ENCODE peak calls at places on chromosomes 3 and 15, in five cellular contexts. One of them, this sample, is unnamed.

GRCh38 chr3:52851348-52851747 is 16.5 kb upstream of the MUSTN1 start:
- DNase-seq in Ammon's horn: peak
- DNase-seq in glutamatergic neuron: peak
- DNase-seq in EL: peak
- DNase-seq in memory B cell: no peak
- DNase-seq in this sample: peak

GRCh38 chr15:92166029-92166428 is 227.7 kb upstream of the ST8SIA2 start:
- DNase-seq in glutamatergic neuron: peak
- DNase-seq in Ammon's horn: no peak
- DNase-seq in memory B cell: no peak
- DNase-seq in EL: no peak
- DNase-seq in this sample: no peak

GRCh38 chr3:46378426-46378942 is 7.7 kb downstream of the CCR5 start:
- DNase-seq in Ammon's horn: peak
- DNase-seq in memory B cell: peak
- DNase-seq in glutamatergic neuron: peak
- DNase-seq in EL: peak
- DNase-seq in this sample: peak

GRCh38 chr3:93855406-93855805 is 118.3 kb downstream of the PROS1 start:
- DNase-seq in memory B cell: no peak
- DNase-seq in glutamatergic neuron: no peak
- DNase-seq in EL: no peak
- DNase-seq in Ammon's horn: no peak
- DNase-seq in this sample: no peak

GRCh38 chr15:63611217-63611616 is 14.0 kb downstream of the FBXL22 start:
- DNase-seq in memory B cell: no peak
- DNase-seq in Ammon's horn: no peak
- DNase-seq in glutamatergic neuron: no peak
- DNase-seq in EL: no peak
- DNase-seq in this sample: no peak

GRCh38 chr3:195236076-195236798 is 34.7 kb downstream of the XXYLT1 start:
- DNase-seq in memory B cell: no peak
- DNase-seq in Ammon's horn: no peak
- DNase-seq in EL: no peak
- DNase-seq in glutamatergic neuron: no peak
- DNase-seq in this sample: no peak

GRCh38 chr3:51385621-51386091 is 565 bp downstream of the MANF start:
- DNase-seq in EL: peak
- DNase-seq in memory B cell: no peak
- DNase-seq in glutamatergic neuron: no peak
- DNase-seq in Ammon's horn: no peak
- DNase-seq in this sample: no peak

GRCh38 chr3:192758654-192759053 is 31.3 kb upstream of the FGF12 start:
- DNase-seq in EL: no peak
- DNase-seq in memory B cell: no peak
- DNase-seq in Ammon's horn: no peak
- DNase-seq in glutamatergic neuron: no peak
- DNase-seq in this sample: no peak

GRCh38 chr15:48946088-48946839 is 17.5 kb downstream of the SHC4 start:
- DNase-seq in glutamatergic neuron: no peak
- DNase-seq in memory B cell: no peak
- DNase-seq in Ammon's horn: no peak
- DNase-seq in EL: peak
- DNase-seq in this sample: no peak

GRCh38 chr3:14837864-14838263 is 19.1 kb downstream of the FGD5 start:
- DNase-seq in memory B cell: no peak
- DNase-seq in Ammon's horn: no peak
- DNase-seq in glutamatergic neuron: no peak
- DNase-seq in EL: no peak
- DNase-seq in this sample: no peak

GRCh38 chr3:71451812-71452211 is 131.7 kb downstream of the FOXP1 start:
- DNase-seq in glutamatergic neuron: no peak
- DNase-seq in EL: no peak
- DNase-seq in Ammon's horn: no peak
- DNase-seq in memory B cell: no peak
- DNase-seq in this sample: no peak

GRCh38 chr3:9933561-9934234 is at the start of gene CRELD1:
- DNase-seq in glutamatergic neuron: peak
- DNase-seq in EL: peak
- DNase-seq in Ammon's horn: peak
- DNase-seq in memory B cell: peak
- DNase-seq in this sample: peak

GRCh38 chr15:94080416-94080815 is 150.9 kb upstream of the MCTP2 start:
- DNase-seq in glutamatergic neuron: peak
- DNase-seq in memory B cell: no peak
- DNase-seq in EL: peak
- DNase-seq in Ammon's horn: no peak
- DNase-seq in this sample: no peak

GRCh38 chr3:22495826-22496225 is 707.3 kb upstream of the UBE2E2 start:
- DNase-seq in glutamatergic neuron: no peak
- DNase-seq in Ammon's horn: no peak
- DNase-seq in memory B cell: no peak
- DNase-seq in EL: no peak
- DNase-seq in this sample: no peak

This sample was measured in stimulated activated naive B cell treated with anti-CD40 and anti-IgM and Interleukin-4, amounts not matched to agents 10 μg/mL and 1 μg/mL and 100 μg/mL, for 72 hours.